ENCODE peak calls at places on chromosomes 12 and 14, in seven cellular contexts. One of them, this sample, is unnamed.

GRCh38 chr12:56158926-56159461 is 835 bp downstream of the MYL6 start:
- DNase-seq in A172: peak; percentile 76
- DNase-seq in cerebellar nuclear complex: no peak
- DNase-seq in Ammon's horn: peak; percentile 74
- DNase-seq in T-helper 22 cell: no peak
- DNase-seq in GDM1: peak; percentile 16
- DNase-seq in amniotic epithelial cell: peak; percentile 64
- DNase-seq in this sample: peak; percentile 66

GRCh38 chr14:61233436-61233956 is 47.6 kb downstream of the TMEM30B start:
- DNase-seq in A172: no peak
- DNase-seq in cerebellar nuclear complex: no peak
- DNase-seq in Ammon's horn: no peak
- DNase-seq in T-helper 22 cell: no peak
- DNase-seq in GDM1: no peak
- DNase-seq in amniotic epithelial cell: no peak
- DNase-seq in this sample: no peak

GRCh38 chr14:101071493-101071891 is 168.0 kb upstream of the RTL1 start:
- DNase-seq in A172: no peak
- DNase-seq in cerebellar nuclear complex: peak; percentile 39
- DNase-seq in Ammon's horn: peak; percentile 52
- DNase-seq in T-helper 22 cell: no peak
- DNase-seq in GDM1: no peak
- DNase-seq in amniotic epithelial cell: no peak
- DNase-seq in this sample: no peak

GRCh38 chr12:55019784-55020183 is at the start of gene NEUROD4:
- DNase-seq in A172: peak; percentile 67
- DNase-seq in cerebellar nuclear complex: no peak
- DNase-seq in Ammon's horn: peak; percentile 35
- DNase-seq in T-helper 22 cell: no peak
- DNase-seq in GDM1: no peak
- DNase-seq in amniotic epithelial cell: peak; percentile 78
- DNase-seq in this sample: peak; percentile 69

GRCh38 chr12:109088818-109089217 is 4.5 kb downstream of the ALKBH2 start:
- DNase-seq in A172: no peak
- DNase-seq in cerebellar nuclear complex: no peak
- DNase-seq in Ammon's horn: no peak
- DNase-seq in T-helper 22 cell: no peak
- DNase-seq in GDM1: no peak
- DNase-seq in amniotic epithelial cell: no peak
- DNase-seq in this sample: peak; percentile 48

GRCh38 chr12:101732318-101732717 is 6.9 kb downstream of the SYCP3 start:
- DNase-seq in A172: no peak
- DNase-seq in cerebellar nuclear complex: no peak
- DNase-seq in Ammon's horn: no peak
- DNase-seq in T-helper 22 cell: no peak
- DNase-seq in GDM1: no peak
- DNase-seq in amniotic epithelial cell: no peak
- DNase-seq in this sample: no peak

GRCh38 chr14:37901978-37902377 is 305.7 kb upstream of the SSTR1 start:
- DNase-seq in A172: peak; percentile 4
- DNase-seq in cerebellar nuclear complex: no peak
- DNase-seq in Ammon's horn: no peak
- DNase-seq in T-helper 22 cell: no peak
- DNase-seq in GDM1: no peak
- DNase-seq in amniotic epithelial cell: no peak
- DNase-seq in this sample: peak; percentile 66

GRCh38 chr14:100294213-100294962 is 11.9 kb downstream of the SLC25A29 start:
- DNase-seq in A172: no peak
- DNase-seq in cerebellar nuclear complex: no peak
- DNase-seq in Ammon's horn: no peak
- DNase-seq in T-helper 22 cell: no peak
- DNase-seq in GDM1: no peak
- DNase-seq in amniotic epithelial cell: no peak
- DNase-seq in this sample: no peak

GRCh38 chr12:87254371-87255030 is 774.7 kb downstream of the C12orf50 start:
- DNase-seq in A172: no peak
- DNase-seq in cerebellar nuclear complex: no peak
- DNase-seq in Ammon's horn: no peak
- DNase-seq in T-helper 22 cell: no peak
- DNase-seq in GDM1: no peak
- DNase-seq in amniotic epithelial cell: no peak
- DNase-seq in this sample: no peak

GRCh38 chr14:92865674-92866073 is 57.3 kb upstream of the CHGA start:
- DNase-seq in A172: no peak
- DNase-seq in cerebellar nuclear complex: no peak
- DNase-seq in Ammon's horn: no peak
- DNase-seq in T-helper 22 cell: no peak
- DNase-seq in GDM1: no peak
- DNase-seq in amniotic epithelial cell: no peak
- DNase-seq in this sample: no peak

GRCh38 chr12:119180380-119181040 is 1.8 kb downstream of the HSPB8 start:
- DNase-seq in A172: peak; percentile 49
- DNase-seq in cerebellar nuclear complex: no peak
- DNase-seq in Ammon's horn: no peak
- DNase-seq in T-helper 22 cell: no peak
- DNase-seq in GDM1: no peak
- DNase-seq in amniotic epithelial cell: peak; percentile 61
- DNase-seq in this sample: peak; percentile 15